ENCODE peak calls at places on chromosomes 7 and 10, in six cellular contexts. R, S, F, U, Q and K are unnamed samples.

GRCh38 chr10:65765006-65765546 is 1160.8 kb upstream of the LRRTM3 start:
- DNase-seq in R (no peak), S (no peak), F (no peak), U (no peak), Q (no peak), K (no peak)

GRCh38 chr10:132141526-132142395 is 45.0 kb upstream of the DPYSL4 start:
- DNase-seq in R (peak), S (no peak), F (no peak), U (no peak), Q (no peak), K (no peak)

GRCh38 chr7:155357573-155358041 is 59.9 kb downstream of the INSIG1 start:
- DNase-seq in R (peak), S (no peak), F (no peak), U (no peak), Q (no peak), K (no peak)

GRCh38 chr7:108525327-108525984 is 479 bp downstream of the PNPLA8 start:
- DNase-seq in R (no peak), S (peak), F (peak), U (no peak), Q (no peak), K (no peak)

GRCh38 chr10:101319241-101319915 is 34.6 kb upstream of the BTRC start:
- DNase-seq in R (no peak), S (no peak), F (no peak), U (no peak), Q (no peak), K (no peak)

GRCh38 chr7:94654764-94655561 is 970 bp downstream of the SGCE start:
- DNase-seq in R (no peak), S (no peak), F (no peak), U (peak), Q (no peak), K (no peak)

GRCh38 chr10:22631185-22631584 is 83.2 kb downstream of the PIP4K2A start:
- DNase-seq in R (no peak), S (no peak), F (no peak), U (no peak), Q (no peak), K (no peak)

GRCh38 chr7:192701-193536 is 548 bp downstream of the FAM20C start:
- DNase-seq in R (no peak), S (no peak), F (no peak), U (no peak), Q (no peak), K (no peak)

GRCh38 chr7:154451480-154452457 is 399.6 kb downstream of the DPP6 start:
- DNase-seq in R (no peak), S (no peak), F (no peak), U (no peak), Q (no peak), K (no peak)

GRCh38 chr7:48004598-48004997 is 24.3 kb downstream of the SUN3 start:
- DNase-seq in R (no peak), S (no peak), F (no peak), U (no peak), Q (no peak), K (no peak)

GRCh38 chr7:113289140-113289740 is 170.9 kb upstream of the SMIM30 start:
- DNase-seq in R (no peak), S (no peak), F (no peak), U (no peak), Q (no peak), K (no peak)

GRCh38 chr7:36894190-36894589 is 169.9 kb upstream of the AOAH start:
- DNase-seq in R (peak), S (no peak), F (no peak), U (no peak), Q (no peak), K (no peak)

GRCh38 chr10:58174831-58175230 is 92.9 kb downstream of the IPMK start:
- DNase-seq in R (no peak), S (no peak), F (no peak), U (no peak), Q (no peak), K (no peak)

GRCh38 chr10:46228076-46229071 is 58.4 kb upstream of the ANTXRL start:
- DNase-seq in R (peak), S (peak), F (peak), U (peak), Q (peak), K (peak)

GRCh38 chr7:138247568-138248328 is 171.5 kb downstream of the AKR1D1 start:
- DNase-seq in R (no peak), S (no peak), F (no peak), U (no peak), Q (no peak), K (no peak)

GRCh38 chr10:133351408-133352318 is 4.5 kb downstream of the PRAP1 start:
- DNase-seq in R (no peak), S (no peak), F (no peak), U (no peak), Q (no peak), K (no peak)

GRCh38 chr10:129741280-129741977 is 222.6 kb downstream of the EBF3 start:
- DNase-seq in R (peak), S (no peak), F (peak), U (no peak), Q (peak), K (no peak)

GRCh38 chr7:37208528-37208927 is 240.1 kb downstream of the ELMO1 start:
- DNase-seq in R (peak), S (peak), F (peak), U (peak), Q (no peak), K (peak)

GRCh38 chr10:101512741-101513140 is 75.3 kb downstream of the POLL start:
- DNase-seq in R (no peak), S (no peak), F (no peak), U (no peak), Q (no peak), K (no peak)

GRCh38 chr7:122269241-122269640 is 35.3 kb downstream of the FEZF1 start:
- DNase-seq in R (no peak), S (no peak), F (no peak), U (no peak), Q (no peak), K (no peak)

GRCh38 chr10:4652111-4653010 is 173.6 kb upstream of the AKR1E2 start:
- DNase-seq in R (no peak), S (no peak), F (no peak), U (no peak), Q (no peak), K (no peak)

GRCh38 chr10:4648968-4649367 is 177.0 kb upstream of the AKR1E2 start:
- DNase-seq in R (no peak), S (no peak), F (no peak), U (no peak), Q (no peak), K (no peak)

GRCh38 chr10:4650109-4650508 is 175.9 kb upstream of the AKR1E2 start:
- DNase-seq in R (no peak), S (no peak), F (no peak), U (no peak), Q (no peak), K (no peak)

GRCh38 chr10:4651404-4652037 is 174.5 kb upstream of the AKR1E2 start:
- DNase-seq in R (no peak), S (no peak), F (no peak), U (no peak), Q (no peak), K (no peak)

GRCh38 chr10:4650572-4650971 is 175.4 kb upstream of the AKR1E2 start:
- DNase-seq in R (no peak), S (no peak), F (no peak), U (no peak), Q (peak), K (no peak)
- TF ChIP-seq CTCF in R (no peak), S (no peak), F (no peak), U (no peak), Q (no peak), K (no peak)

GRCh38 chr7:2643386-2644229 is 11.8 kb downstream of the TTYH3 start:
- DNase-seq in R (no peak), S (no peak), F (no peak), U (no peak), Q (no peak), K (no peak)
- TF ChIP-seq CTCF in R (no peak), S (no peak), F (no peak), U (no peak), Q (no peak), K (no peak)

GRCh38 chr10:122113161-122113944 is 124.4 kb downstream of the TACC2 start:
- DNase-seq in R (peak), S (peak), F (peak), U (peak), Q (peak), K (no peak)
- TF ChIP-seq CTCF in R (peak), S (no peak), F (no peak), U (peak), Q (no peak), K (no peak)

GRCh38 chr7:144063710-144064109 is 5.9 kb upstream of the OR2A25 start:
- DNase-seq in R (no peak), S (no peak), F (no peak), U (no peak), Q (no peak), K (no peak)
- TF ChIP-seq CTCF in R (no peak), S (no peak), F (no peak), U (no peak), Q (no peak), K (no peak)

GRCh38 chr7:133344275-133344674 is 91.4 kb downstream of the EXOC4 start:
- DNase-seq in R (no peak), S (peak), F (no peak), U (no peak), Q (no peak), K (no peak)
- TF ChIP-seq CTCF in R (no peak), S (peak), F (no peak), U (peak), Q (no peak), K (no peak)

GRCh38 chr7:17105701-17106100 is 192.8 kb upstream of the AHR start:
- DNase-seq in R (no peak), S (no peak), F (no peak), U (no peak), Q (no peak), K (no peak)

GRCh38 chr7:17109017-17109416 is 189.4 kb upstream of the AHR start:
- DNase-seq in R (no peak), S (no peak), F (no peak), U (no peak), Q (no peak), K (no peak)

GRCh38 chr7:17103170-17103569 is 195.3 kb upstream of the AHR start:
- DNase-seq in R (no peak), S (no peak), F (no peak), U (no peak), Q (no peak), K (no peak)

GRCh38 chr7:17103984-17104383 is 194.5 kb upstream of the AHR start:
- DNase-seq in R (no peak), S (no peak), F (no peak), U (no peak), Q (no peak), K (no peak)

DNA sequence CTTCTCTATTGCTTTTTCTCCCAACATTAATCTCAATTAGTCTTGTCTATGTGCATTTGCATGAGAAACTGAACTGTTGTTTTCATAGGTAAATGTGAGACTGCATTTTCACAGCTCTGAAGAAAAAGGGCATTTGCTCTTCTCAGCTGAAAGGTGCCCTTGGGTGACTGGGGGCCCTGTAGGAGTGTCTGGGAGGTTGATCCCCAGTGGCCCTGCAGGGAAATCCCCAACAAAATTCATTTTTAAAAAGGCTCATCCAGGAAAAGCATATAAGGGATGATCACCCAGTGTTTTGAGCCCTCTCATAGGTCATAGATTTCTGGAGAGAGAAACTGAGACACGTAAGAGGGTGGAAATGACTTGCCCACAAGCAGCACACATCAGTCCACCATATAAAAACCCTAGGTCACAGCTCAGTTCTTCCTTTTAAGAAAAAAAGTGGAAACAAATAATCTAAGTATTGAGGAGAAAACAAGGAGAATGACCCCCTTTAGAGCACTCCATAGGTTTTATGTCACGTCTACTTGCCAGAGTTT is 190.3 kb upstream of the AHR start:
- DNase-seq in R (no peak), S (no peak), F (no peak), U (no peak), Q (no peak), K (no peak)
- TF ChIP-seq CTCF in R (no peak), S (no peak), F (no peak), U (no peak), Q (no peak), K (no peak)

DNA sequence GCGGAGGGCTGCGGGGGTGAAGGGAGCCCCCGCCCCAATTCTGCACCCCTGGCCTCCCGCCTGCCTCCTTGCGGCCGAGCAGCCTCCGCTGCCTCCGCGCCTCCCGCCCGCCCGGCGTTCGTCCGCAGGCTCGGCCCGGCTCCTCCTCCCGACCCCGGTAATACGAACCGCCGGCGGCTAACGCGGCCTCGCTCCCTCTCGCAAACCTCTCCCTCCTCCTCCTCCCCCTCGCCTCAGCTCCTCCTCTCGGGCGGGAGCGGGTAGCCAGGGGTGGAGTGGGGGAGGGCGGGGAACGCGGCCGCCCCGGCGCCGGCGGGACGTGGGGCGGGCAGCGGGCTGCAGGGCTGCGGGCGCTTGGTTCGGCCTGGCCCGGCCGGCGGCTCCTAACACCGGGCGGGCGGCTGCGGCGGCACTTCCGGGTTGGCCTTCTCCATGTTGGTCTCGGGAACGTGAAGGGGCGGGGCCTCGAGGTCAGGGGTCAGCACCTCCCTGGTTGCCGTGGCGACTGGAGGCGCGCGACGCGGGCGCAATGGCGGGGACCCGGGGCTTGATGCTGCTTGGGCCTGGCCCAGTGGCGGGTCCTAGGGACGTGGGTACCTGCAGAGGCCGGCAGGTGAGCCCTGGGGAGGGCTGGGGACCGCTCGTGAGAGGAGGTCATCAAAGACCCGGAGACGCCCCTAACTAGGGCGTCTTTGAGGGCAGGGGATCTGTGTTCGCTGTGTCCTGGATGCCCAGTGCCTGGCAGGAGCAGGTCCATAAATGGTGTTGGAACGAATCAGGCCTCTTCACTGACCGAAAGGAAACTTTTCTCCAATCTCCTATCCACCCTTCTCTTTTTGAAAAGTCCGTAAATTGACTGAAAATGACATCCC is at the start of gene RAB11FIP2:
- DNase-seq in R (peak), S (peak), F (peak), U (peak), Q (peak), K (peak)
- TF ChIP-seq CTCF in R (no peak), S (no peak), F (no peak), U (peak), Q (no peak), K (no peak)

DNA sequence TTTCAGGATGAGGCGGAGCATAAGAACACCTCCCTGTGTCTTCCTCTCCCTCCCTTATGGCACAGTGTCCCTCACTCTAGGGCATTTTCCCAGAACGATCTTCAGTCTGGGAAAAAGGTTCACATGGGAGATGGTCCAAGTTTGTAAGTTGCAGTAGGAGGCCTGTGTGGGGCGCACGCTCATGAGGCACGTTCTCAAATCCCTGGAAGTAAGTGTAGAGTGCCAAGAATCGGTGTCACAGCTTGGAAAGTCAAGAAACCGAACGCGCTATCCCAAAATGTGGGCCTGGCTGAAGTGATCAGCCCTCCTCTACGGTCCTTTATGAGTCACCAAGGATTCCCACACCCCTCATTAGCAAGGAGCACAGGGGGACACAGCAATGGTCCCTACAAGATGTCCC is 23.9 kb upstream of the SMARCD3 start:
- DNase-seq in R (no peak), S (no peak), F (no peak), U (no peak), Q (no peak), K (no peak)
- TF ChIP-seq CTCF in R (no peak), S (no peak), F (no peak), U (no peak), Q (no peak), K (no peak)

DNA sequence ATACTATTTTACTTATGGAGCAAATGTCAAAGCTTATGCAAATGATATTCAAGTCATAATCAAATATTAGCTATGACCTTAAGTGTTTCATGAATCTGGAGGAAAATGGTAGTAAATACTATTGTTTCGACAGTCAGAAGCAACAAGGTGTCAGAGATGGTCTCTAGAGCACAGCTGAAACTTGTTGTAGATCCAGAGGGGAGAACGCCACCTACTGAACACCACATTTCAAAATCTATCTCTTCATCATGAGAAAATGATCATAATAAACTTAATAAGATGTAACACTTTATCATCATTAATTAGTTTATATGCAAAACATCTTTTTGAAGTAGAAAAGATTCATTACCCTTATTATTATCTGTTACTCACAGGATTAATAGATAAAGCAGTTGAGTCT is 418.7 kb downstream of the GATA3 start:
- DNase-seq in R (no peak), S (no peak), F (no peak), U (no peak), Q (no peak), K (no peak)
- TF ChIP-seq CTCF in R (no peak), S (no peak), F (no peak), U (peak), Q (no peak), K (peak)